ENCODE peak calls at places on chromosomes 16 and 17, in six cellular contexts. K is mammary epithelial cell; B is activated CD4-positive, alpha-beta T cell treated with anti-CD3 and anti-CD28 coated beads, Interleukin-2, amount 50 U/mL, for 1 hour; J is HEK293T; R is GF-D8; H is nucleus accumbens. L is an unnamed sample.

GRCh38 chr16:81216706-81217105 is 21.8 kb upstream of the BCO1 start:
- DNase-seq in H (no peak), R (no peak), K (no peak), B (no peak), J (no peak), L (no peak)

GRCh38 chr17:50051082-50051576 is 4.8 kb upstream of the ITGA3 start:
- DNase-seq in H (no peak), K (peak; percentile 93), B (peak; percentile 8), R (no peak), J (no peak), L (peak; percentile 98)

GRCh38 chr17:78890111-78890897 is 12.7 kb downstream of the CEP295NL start:
- DNase-seq in H (no peak), J (no peak), R (peak; percentile 96), K (no peak), B (peak; percentile 37), L (no peak)

GRCh38 chr17:68377771-68378201 is 79.5 kb downstream of the WIPI1 start:
- DNase-seq in K (no peak), H (no peak), R (no peak), B (no peak), J (no peak), L (no peak)

GRCh38 chr16:89323120-89323960 is 105.8 kb downstream of the ZNF778 start:
- DNase-seq in R (no peak), K (no peak), J (no peak), B (no peak), H (no peak), L (no peak)

GRCh38 chr17:55324296-55324978 is 59.7 kb downstream of the HLF start:
- DNase-seq in R (no peak), B (no peak), H (no peak), K (no peak), J (no peak), L (no peak)

GRCh38 chr17:18107061-18107460 is 1.5 kb upstream of the MYO15A start:
- DNase-seq in K (no peak), R (no peak), B (no peak), H (no peak), J (no peak), L (no peak)

GRCh38 chr16:53291757-53292392 is 142.4 kb upstream of the RBL2 start:
- DNase-seq in J (no peak), K (peak; percentile 31), R (no peak), B (no peak), H (no peak), L (no peak)

GRCh38 chr16:84826558-84826941 is 6.8 kb downstream of the CRISPLD2 start:
- DNase-seq in R (no peak), B (no peak), K (no peak), H (no peak), J (no peak), L (no peak)

GRCh38 chr17:72592967-72593325 is 472.1 kb downstream of the SOX9 start:
- DNase-seq in J (no peak), K (no peak), B (no peak), H (no peak), R (no peak), L (no peak)

GRCh38 chr16:68529931-68530667 is 9.0 kb upstream of the ZFP90 start:
- DNase-seq in H (peak; percentile 85), R (no peak), J (peak; percentile 92), B (peak; percentile 90), K (peak; percentile 80), L (peak; percentile 88)

GRCh38 chr17:73196500-73196899 is 3.6 kb downstream of the COG1 start:
- DNase-seq in K (no peak), B (no peak), H (no peak), R (no peak), J (peak; percentile 64), L (no peak)

GRCh38 chr16:78504391-78504945 is 405.0 kb downstream of the WWOX start:
- DNase-seq in K (no peak), B (no peak), J (no peak), H (no peak), R (no peak), L (no peak)

GRCh38 chr16:56345406-56346050 is 79.8 kb downstream of the AMFR start:
- DNase-seq in H (no peak), B (no peak), K (no peak), J (no peak), R (no peak), L (no peak)

GRCh38 chr17:80126449-80126715 is 20.5 kb downstream of the EIF4A3 start:
- DNase-seq in J (no peak), K (no peak), R (no peak), H (no peak), B (no peak), L (no peak)

GRCh38 chr17:31254654-31255053 is 42.4 kb downstream of the OMG start:
- DNase-seq in J (no peak), B (no peak), K (no peak), R (no peak), H (no peak), L (no peak)

GRCh38 chr16:60755907-60756306 is 1280.3 kb downstream of the CDH8 start:
- DNase-seq in R (no peak), B (no peak), H (no peak), K (peak; percentile 6), J (no peak), L (no peak)

GRCh38 chr16:22903716-22904115 is 89.8 kb downstream of the HS3ST2 start:
- DNase-seq in J (no peak), R (no peak), B (no peak), H (no peak), K (no peak), L (no peak)

GRCh38 chr16:89117239-89117974 is 23.8 kb downstream of the ACSF3 start:
- DNase-seq in R (no peak), J (no peak), H (no peak), B (no peak), K (no peak), L (no peak)

GRCh38 chr17:48814504-48814903 is 2.5 kb downstream of the TTLL6 start:
- DNase-seq in H (peak; percentile 1), B (peak; percentile 56), R (no peak), K (no peak), J (peak; percentile 83), L (peak; percentile 74)

GRCh38 chr17:4256952-4257351 is 6.8 kb downstream of the ANKFY1 start:
- DNase-seq in R (no peak), H (no peak), J (no peak), K (peak; percentile 66), B (no peak), L (peak; percentile 20)

GRCh38 chr16:1093284-1094123 is 2.5 kb downstream of the C1QTNF8 start:
- DNase-seq in R (no peak), K (no peak), B (no peak), H (no peak), J (no peak), L (no peak)

GRCh38 chr17:16027708-16028584 is 28.3 kb downstream of the TTC19 start:
- DNase-seq in K (peak; percentile 92), J (no peak), R (no peak), H (no peak), B (no peak), L (peak; percentile 93)

GRCh38 chr17:31318298-31319190 is 2.9 kb downstream of the EVI2A start:
- DNase-seq in R (peak; percentile 19), K (peak; percentile 86), J (no peak), B (peak; percentile 66), H (peak; percentile 34), L (peak; percentile 92)

GRCh38 chr16:55513616-55514015 is 4.7 kb downstream of the LPCAT2 start:
- DNase-seq in K (no peak), H (no peak), B (no peak), J (no peak), R (no peak), L (no peak)

GRCh38 chr16:85728879-85729278 is 22.0 kb downstream of the C16orf74 start:
- DNase-seq in J (no peak), B (no peak), R (no peak), K (no peak), H (no peak), L (no peak)

GRCh38 chr17:54451051-54451450 is 449.6 kb upstream of the TOM1L1 start:
- DNase-seq in H (no peak), R (no peak), B (no peak), J (no peak), K (no peak), L (no peak)

GRCh38 chr17:54968954-54969400 is 412 bp downstream of the STXBP4 start:
- DNase-seq in B (no peak), J (peak; percentile 17), H (no peak), R (no peak), K (no peak), L (no peak)

GRCh38 chr17:44210342-44211192 is 8.9 kb downstream of the UBTF start:
- DNase-seq in J (peak; percentile 90), H (peak; percentile 75), K (peak; percentile 52), B (peak; percentile 91), R (peak; percentile 69), L (no peak)

GRCh38 chr16:5479925-5480324 is 382.3 kb upstream of the EEF2KMT start:
- DNase-seq in B (no peak), R (no peak), H (no peak), J (no peak), K (no peak), L (no peak)

GRCh38 chr16:17369441-17369951 is 101.3 kb downstream of the XYLT1 start:
- DNase-seq in J (no peak), R (peak; percentile 91), H (no peak), B (peak; percentile 69), K (no peak), L (no peak)

GRCh38 chr17:57629886-57630285 is 115.2 kb downstream of the CCDC182 start:
- DNase-seq in K (no peak), J (no peak), H (no peak), B (no peak), R (no peak), L (no peak)

GRCh38 chr17:49580055-49580721 is 4.5 kb downstream of the NXPH3 start:
- DNase-seq in K (no peak), B (no peak), J (no peak), R (no peak), H (no peak), L (no peak)

L was measured in MCF 10A.